ENCODE peak calls at places on chromosomes 2 and 18, in eight cellular contexts. One of them, this sample, is unnamed.
A peak's percentile ranks its signal among the peaks of the same experiment; 100 is the strongest.

GRCh38 chr2:225353579-225354085 is 45.9 kb upstream of the NYAP2 start:
- DNase-seq in RWPE1: no peak
- DNase-seq in cardiac fibroblast: no peak
- DNase-seq in HepG2: no peak
- DNase-seq in MCF 10A: no peak
- DNase-seq in AG04449: no peak
- DNase-seq in astrocyte: peak; percentile 16
- DNase-seq in AG09309: no peak
- DNase-seq in this sample: no peak

GRCh38 chr2:206085742-206086445 is at the start of gene INO80D:
- DNase-seq in RWPE1: peak; percentile 76
- DNase-seq in cardiac fibroblast: peak; percentile 88
- DNase-seq in HepG2: peak; percentile 87
- DNase-seq in MCF 10A: peak; percentile 86
- DNase-seq in AG04449: no peak
- DNase-seq in astrocyte: peak; percentile 76
- DNase-seq in AG09309: peak; percentile 48
- DNase-seq in this sample: peak; percentile 85

GRCh38 chr2:172395503-172395902 is 31.9 kb upstream of the ITGA6 start:
- DNase-seq in RWPE1: no peak
- DNase-seq in cardiac fibroblast: no peak
- DNase-seq in HepG2: no peak
- DNase-seq in MCF 10A: no peak
- DNase-seq in AG04449: no peak
- DNase-seq in astrocyte: peak; percentile 37
- DNase-seq in AG09309: no peak
- DNase-seq in this sample: peak; percentile 57

GRCh38 chr2:240170354-240170735 is 29.9 kb upstream of the OTOS start:
- DNase-seq in RWPE1: no peak
- DNase-seq in cardiac fibroblast: no peak
- DNase-seq in HepG2: no peak
- DNase-seq in MCF 10A: no peak
- DNase-seq in AG04449: no peak
- DNase-seq in astrocyte: no peak
- DNase-seq in AG09309: no peak
- DNase-seq in this sample: no peak

GRCh38 chr2:72254831-72255447 is 107.3 kb upstream of the CYP26B1 start:
- DNase-seq in RWPE1: no peak
- DNase-seq in cardiac fibroblast: no peak
- DNase-seq in HepG2: no peak
- DNase-seq in MCF 10A: no peak
- DNase-seq in AG04449: no peak
- DNase-seq in astrocyte: no peak
- DNase-seq in AG09309: no peak
- DNase-seq in this sample: no peak

GRCh38 chr2:85712849-85713612 is 18.9 kb downstream of the GNLY start:
- DNase-seq in RWPE1: no peak
- DNase-seq in cardiac fibroblast: peak; percentile 65
- DNase-seq in HepG2: no peak
- DNase-seq in MCF 10A: peak; percentile 90
- DNase-seq in AG04449: no peak
- DNase-seq in astrocyte: peak; percentile 73
- DNase-seq in AG09309: no peak
- DNase-seq in this sample: no peak

GRCh38 chr18:48029296-48029986 is 99.0 kb upstream of the SMAD2 start:
- DNase-seq in RWPE1: no peak
- DNase-seq in cardiac fibroblast: no peak
- DNase-seq in HepG2: no peak
- DNase-seq in MCF 10A: no peak
- DNase-seq in AG04449: no peak
- DNase-seq in astrocyte: no peak
- DNase-seq in AG09309: no peak
- DNase-seq in this sample: no peak

GRCh38 chr2:240452471-240453256 is 17.2 kb downstream of the GPC1 start:
- DNase-seq in RWPE1: peak; percentile 68
- DNase-seq in cardiac fibroblast: peak; percentile 25
- DNase-seq in HepG2: peak; percentile 41
- DNase-seq in MCF 10A: peak; percentile 59
- DNase-seq in AG04449: no peak
- DNase-seq in astrocyte: no peak
- DNase-seq in AG09309: no peak
- DNase-seq in this sample: peak; percentile 6

GRCh38 chr2:138209009-138209408 is 244.7 kb downstream of the HNMT start:
- DNase-seq in RWPE1: peak; percentile 42
- DNase-seq in cardiac fibroblast: peak; percentile 66
- DNase-seq in HepG2: no peak
- DNase-seq in MCF 10A: no peak
- DNase-seq in AG04449: no peak
- DNase-seq in astrocyte: peak; percentile 48
- DNase-seq in AG09309: no peak
- DNase-seq in this sample: no peak

GRCh38 chr2:10149684-10150083 is 27.1 kb downstream of the RRM2 start:
- DNase-seq in RWPE1: no peak
- DNase-seq in cardiac fibroblast: no peak
- DNase-seq in HepG2: no peak
- DNase-seq in MCF 10A: no peak
- DNase-seq in AG04449: no peak
- DNase-seq in astrocyte: no peak
- DNase-seq in AG09309: no peak
- DNase-seq in this sample: no peak

GRCh38 chr18:11657152-11657551 is 31.9 kb upstream of the GNAL start:
- DNase-seq in RWPE1: no peak
- DNase-seq in cardiac fibroblast: no peak
- DNase-seq in HepG2: no peak
- DNase-seq in MCF 10A: no peak
- DNase-seq in AG04449: no peak
- DNase-seq in astrocyte: no peak
- DNase-seq in AG09309: no peak
- DNase-seq in this sample: no peak

GRCh38 chr18:11653521-11653920 is 35.5 kb upstream of the GNAL start:
- DNase-seq in RWPE1: no peak
- DNase-seq in cardiac fibroblast: no peak
- DNase-seq in HepG2: no peak
- DNase-seq in MCF 10A: no peak
- DNase-seq in AG04449: no peak
- DNase-seq in astrocyte: no peak
- DNase-seq in AG09309: no peak
- DNase-seq in this sample: no peak

GRCh38 chr18:11654736-11655604 is 34.1 kb upstream of the GNAL start:
- DNase-seq in RWPE1: peak; percentile 80
- DNase-seq in cardiac fibroblast: peak; percentile 50
- DNase-seq in HepG2: no peak
- DNase-seq in MCF 10A: peak; percentile 67
- DNase-seq in AG04449: no peak
- DNase-seq in astrocyte: no peak
- DNase-seq in AG09309: no peak
- DNase-seq in this sample: peak; percentile 20

GRCh38 chr18:11657554-11657953 is 31.5 kb upstream of the GNAL start:
- DNase-seq in RWPE1: no peak
- DNase-seq in cardiac fibroblast: no peak
- DNase-seq in HepG2: no peak
- DNase-seq in MCF 10A: no peak
- DNase-seq in AG04449: no peak
- DNase-seq in astrocyte: no peak
- DNase-seq in AG09309: no peak
- DNase-seq in this sample: no peak

GRCh38 chr18:11655605-11655932 is 33.5 kb upstream of the GNAL start:
- DNase-seq in RWPE1: no peak
- DNase-seq in cardiac fibroblast: no peak
- DNase-seq in HepG2: no peak
- DNase-seq in MCF 10A: no peak
- DNase-seq in AG04449: no peak
- DNase-seq in astrocyte: no peak
- DNase-seq in AG09309: no peak
- DNase-seq in this sample: no peak
- TF ChIP-seq CTCF in RWPE1: no peak
- TF ChIP-seq CTCF in cardiac fibroblast: no peak
- TF ChIP-seq CTCF in HepG2: no peak
- TF ChIP-seq CTCF in MCF 10A: no peak
- TF ChIP-seq CTCF in AG04449: no peak
- TF ChIP-seq CTCF in astrocyte: no peak
- TF ChIP-seq CTCF in AG09309: no peak
- TF ChIP-seq CTCF in this sample: no peak

GRCh38 chr18:11042247-11042646 is 107.1 kb downstream of the PIEZO2 start:
- DNase-seq in RWPE1: no peak
- DNase-seq in cardiac fibroblast: no peak
- DNase-seq in HepG2: peak; percentile 72
- DNase-seq in MCF 10A: no peak
- DNase-seq in AG04449: no peak
- DNase-seq in astrocyte: peak; percentile 64
- DNase-seq in AG09309: no peak
- DNase-seq in this sample: no peak

GRCh38 chr18:11043694-11044093 is 105.7 kb downstream of the PIEZO2 start:
- DNase-seq in RWPE1: no peak
- DNase-seq in cardiac fibroblast: no peak
- DNase-seq in HepG2: peak; percentile 46
- DNase-seq in MCF 10A: no peak
- DNase-seq in AG04449: no peak
- DNase-seq in astrocyte: no peak
- DNase-seq in AG09309: no peak
- DNase-seq in this sample: no peak

GRCh38 chr18:11037841-11038240 is 111.5 kb downstream of the PIEZO2 start:
- DNase-seq in RWPE1: no peak
- DNase-seq in cardiac fibroblast: no peak
- DNase-seq in HepG2: no peak
- DNase-seq in MCF 10A: no peak
- DNase-seq in AG04449: no peak
- DNase-seq in astrocyte: no peak
- DNase-seq in AG09309: no peak
- DNase-seq in this sample: no peak

GRCh38 chr18:11040359-11040758 is 109.0 kb downstream of the PIEZO2 start:
- DNase-seq in RWPE1: no peak
- DNase-seq in cardiac fibroblast: no peak
- DNase-seq in HepG2: no peak
- DNase-seq in MCF 10A: no peak
- DNase-seq in AG04449: no peak
- DNase-seq in astrocyte: no peak
- DNase-seq in AG09309: no peak
- DNase-seq in this sample: no peak

DNA sequence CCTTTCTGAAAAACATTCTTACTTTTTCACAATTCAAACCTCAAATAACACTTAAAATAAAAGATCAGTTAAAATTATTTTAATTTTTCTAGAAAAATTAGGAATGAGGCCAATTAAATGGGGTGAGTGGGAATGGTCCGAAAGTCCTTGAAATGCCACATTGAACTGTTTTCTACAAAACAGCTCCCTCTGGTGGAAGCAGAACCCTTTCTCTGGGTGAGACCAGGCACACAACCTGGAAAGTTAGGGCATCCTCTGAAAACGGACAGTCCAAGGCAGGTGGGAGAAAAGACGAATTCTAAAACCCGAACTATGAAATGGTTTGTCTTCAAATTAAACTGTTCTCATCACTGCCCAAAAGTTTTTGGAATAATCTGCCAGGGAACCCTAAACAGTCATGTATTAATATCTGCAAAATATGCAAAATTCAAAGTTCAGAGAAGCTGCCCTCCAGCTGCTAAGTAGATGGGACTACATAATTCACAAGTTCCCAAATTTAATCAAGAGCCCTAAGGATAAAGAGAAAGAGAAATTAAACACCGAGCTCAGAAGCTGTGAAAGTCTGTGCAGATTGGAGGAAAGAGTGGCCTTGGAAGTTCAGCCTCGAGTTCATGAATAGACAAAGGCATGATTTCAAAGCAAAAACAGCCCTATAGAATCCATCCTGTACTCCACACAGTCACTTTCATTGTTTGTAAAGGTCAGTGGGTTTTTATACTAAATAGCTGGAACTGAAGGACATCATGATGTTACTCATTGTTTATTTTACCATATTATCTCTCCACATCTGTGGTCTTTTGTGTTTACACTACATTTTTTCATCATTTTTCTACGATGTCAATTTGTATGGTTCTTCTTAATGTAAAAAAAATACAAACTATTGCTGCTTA is 108.3 kb downstream of the PIEZO2 start:
- DNase-seq in RWPE1: peak; percentile 57
- DNase-seq in cardiac fibroblast: peak; percentile 73
- DNase-seq in HepG2: peak; percentile 94
- DNase-seq in MCF 10A: peak; percentile 52
- DNase-seq in AG04449: no peak
- DNase-seq in astrocyte: peak; percentile 23
- DNase-seq in AG09309: peak; percentile 7
- DNase-seq in this sample: peak; percentile 45
- TF ChIP-seq CTCF in RWPE1: peak; percentile 65
- TF ChIP-seq CTCF in cardiac fibroblast: peak; percentile 80
- TF ChIP-seq CTCF in HepG2: peak; percentile 82
- TF ChIP-seq CTCF in MCF 10A: peak; percentile 88
- TF ChIP-seq CTCF in AG04449: peak; percentile 67
- TF ChIP-seq CTCF in astrocyte: peak; percentile 69
- TF ChIP-seq CTCF in AG09309: peak; percentile 79
- TF ChIP-seq CTCF in this sample: peak; percentile 72

GRCh38 chr18:50582500-50582899 is 22.6 kb downstream of the MAPK4 start:
- DNase-seq in RWPE1: no peak
- DNase-seq in cardiac fibroblast: no peak
- DNase-seq in HepG2: no peak
- DNase-seq in MCF 10A: no peak
- DNase-seq in AG04449: no peak
- DNase-seq in astrocyte: no peak
- DNase-seq in AG09309: no peak
- DNase-seq in this sample: no peak

GRCh38 chr18:50590625-50591024 is 30.7 kb downstream of the MAPK4 start:
- DNase-seq in RWPE1: no peak
- DNase-seq in cardiac fibroblast: no peak
- DNase-seq in HepG2: no peak
- DNase-seq in MCF 10A: no peak
- DNase-seq in AG04449: no peak
- DNase-seq in astrocyte: no peak
- DNase-seq in AG09309: no peak
- DNase-seq in this sample: no peak

GRCh38 chr18:50581517-50581916 is 21.6 kb downstream of the MAPK4 start:
- DNase-seq in RWPE1: no peak
- DNase-seq in cardiac fibroblast: no peak
- DNase-seq in HepG2: no peak
- DNase-seq in MCF 10A: no peak
- DNase-seq in AG04449: no peak
- DNase-seq in astrocyte: no peak
- DNase-seq in AG09309: no peak
- DNase-seq in this sample: no peak

GRCh38 chr18:50586710-50587109 is 26.8 kb downstream of the MAPK4 start:
- DNase-seq in RWPE1: no peak
- DNase-seq in cardiac fibroblast: peak; percentile 5
- DNase-seq in HepG2: no peak
- DNase-seq in MCF 10A: peak; percentile 8
- DNase-seq in AG04449: no peak
- DNase-seq in astrocyte: no peak
- DNase-seq in AG09309: no peak
- DNase-seq in this sample: no peak
- TF ChIP-seq CTCF in RWPE1: peak; percentile 10
- TF ChIP-seq CTCF in cardiac fibroblast: peak; percentile 17
- TF ChIP-seq CTCF in HepG2: peak; percentile 5
- TF ChIP-seq CTCF in MCF 10A: peak; percentile 16
- TF ChIP-seq CTCF in AG04449: no peak
- TF ChIP-seq CTCF in astrocyte: no peak
- TF ChIP-seq CTCF in AG09309: no peak
- TF ChIP-seq CTCF in this sample: peak; percentile 9

DNA sequence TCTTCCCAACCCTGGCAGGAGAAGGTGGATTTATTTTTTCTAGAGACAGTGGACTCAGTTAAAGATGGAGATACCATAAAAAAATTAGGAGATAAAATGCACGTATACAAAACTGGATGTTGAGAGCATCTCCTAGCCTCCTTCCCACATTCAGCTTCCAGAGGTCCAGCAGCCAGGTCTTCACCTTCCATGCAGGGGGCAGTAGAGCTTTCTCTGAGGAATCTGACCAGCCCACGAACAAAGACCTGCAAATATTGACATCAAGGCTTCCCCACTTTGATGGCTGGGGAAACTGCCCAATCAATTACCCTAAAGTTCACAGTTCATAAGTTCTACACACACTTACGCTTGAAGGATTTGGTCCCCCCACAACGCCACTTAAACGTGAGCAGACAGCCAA is 24.5 kb downstream of the AQP4 start:
- DNase-seq in RWPE1: no peak
- DNase-seq in cardiac fibroblast: no peak
- DNase-seq in HepG2: peak; percentile 35
- DNase-seq in MCF 10A: no peak
- DNase-seq in AG04449: no peak
- DNase-seq in astrocyte: no peak
- DNase-seq in AG09309: no peak
- DNase-seq in this sample: no peak
- TF ChIP-seq CTCF in RWPE1: no peak
- TF ChIP-seq CTCF in cardiac fibroblast: no peak
- TF ChIP-seq CTCF in HepG2: peak; percentile 57
- TF ChIP-seq CTCF in MCF 10A: no peak
- TF ChIP-seq CTCF in AG04449: no peak
- TF ChIP-seq CTCF in astrocyte: no peak
- TF ChIP-seq CTCF in AG09309: no peak
- TF ChIP-seq CTCF in this sample: no peak

This sample was measured in HL-60.